ENCODE peak calls at places on chromosome 18, in five cellular contexts. I is tibial nerve, X is upper lobe of left lung, T is GM12878, N is A549. R is an unnamed sample.

GRCh38 chr18:37567061-37567993 is 1.7 kb upstream of the CELF4 start:
- DNase-seq in I (no peak), N (no peak), T (no peak), X (no peak), R (peak; percentile 51)

GRCh38 chr18:53385889-53386288 is 838.6 kb downstream of the MBD2 start:
- DNase-seq in I (no peak), T (no peak), X (no peak), N (no peak), R (no peak)

GRCh38 chr18:36158261-36158867 is 28.7 kb downstream of the ELP2 start:
- DNase-seq in T (no peak), N (no peak), I (no peak), X (no peak), R (no peak)

GRCh38 chr18:33114749-33115148 is 325.8 kb downstream of the CCDC178 start:
- DNase-seq in I (no peak), T (no peak), X (no peak), N (no peak), R (no peak)

GRCh38 chr18:41593276-41593675 is 361.8 kb upstream of the PIK3C3 start:
- DNase-seq in X (no peak), N (no peak), T (no peak), I (no peak), R (no peak)

GRCh38 chr18:77132369-77133050 is at the start of gene MBP:
- DNase-seq in T (no peak), I (no peak), X (peak; percentile 93), N (peak; percentile 45), R (peak; percentile 82)

GRCh38 chr18:73563345-73563744 is 584.3 kb downstream of the FBXO15 start:
- DNase-seq in T (no peak), X (no peak), N (no peak), I (no peak), R (no peak)

GRCh38 chr18:25299899-25300298 is 52.1 kb downstream of the ZNF521 start:
- DNase-seq in X (no peak), I (no peak), T (no peak), N (no peak), R (no peak)

GRCh38 chr18:25164837-25165791 is 186.9 kb downstream of the ZNF521 start:
- DNase-seq in N (no peak), T (no peak), I (no peak), X (peak; percentile 20), R (no peak)

GRCh38 chr18:13481331-13481730 is 245.0 kb downstream of the FAM210A start:
- DNase-seq in I (no peak), N (no peak), T (no peak), X (no peak), R (no peak)

GRCh38 chr18:53947092-53947640 is 277.3 kb downstream of the MBD2 start:
- DNase-seq in X (no peak), I (no peak), N (no peak), T (no peak), R (no peak)

GRCh38 chr18:11783716-11784331 is 67.4 kb upstream of the CHMP1B start:
- DNase-seq in T (no peak), N (no peak), X (no peak), I (no peak), R (no peak)

GRCh38 chr18:33440011-33440383 is 524 bp downstream of the CCDC178 start:
- DNase-seq in X (no peak), T (no peak), N (peak; percentile 48), I (no peak), R (peak; percentile 66)

GRCh38 chr18:1708006-1708405 is 803.3 kb downstream of the ADCYAP1 start:
- DNase-seq in I (no peak), T (no peak), X (no peak), N (no peak), R (no peak)

GRCh38 chr18:80034852-80035406 is 695 bp downstream of the RBFA start:
- DNase-seq in T (no peak), I (no peak), X (no peak), N (no peak), R (no peak)

GRCh38 chr18:7898181-7898580 is 331.1 kb downstream of the PTPRM start:
- DNase-seq in T (no peak), X (no peak), I (no peak), N (no peak), R (no peak)

GRCh38 chr18:79943608-79944125 is 7.8 kb downstream of the SLC66A2 start:
- DNase-seq in I (no peak), N (no peak), X (no peak), T (no peak), R (peak; percentile 55)

GRCh38 chr18:12015697-12016062 is 34.4 kb downstream of the IMPA2 start:
- DNase-seq in N (no peak), X (peak; percentile 88), I (no peak), T (no peak), R (peak; percentile 90)

GRCh38 chr18:72652990-72653593 is 109.0 kb upstream of the CBLN2 start:
- DNase-seq in N (peak; percentile 43), I (no peak), X (peak; percentile 29), T (no peak), R (no peak)

GRCh38 chr18:53134711-53135110 is 794.7 kb downstream of the DCC start:
- DNase-seq in X (no peak), T (no peak), I (no peak), N (no peak), R (no peak)

GRCh38 chr18:54696616-54697293 is 105.7 kb downstream of the DYNAP start:
- DNase-seq in N (no peak), X (no peak), T (no peak), I (no peak), R (no peak)

GRCh38 chr18:55265916-55266488 is 306.7 kb upstream of the CCDC68 start:
- DNase-seq in I (no peak), X (no peak), N (no peak), T (peak; percentile 59), R (no peak)

GRCh38 chr18:76450912-76451421 is 44.1 kb downstream of the ZNF516 start:
- DNase-seq in T (peak; percentile 37), X (peak; percentile 51), I (no peak), N (no peak), R (peak; percentile 79)

GRCh38 chr18:37385846-37386435 is 179.7 kb downstream of the CELF4 start:
- DNase-seq in I (no peak), N (peak; percentile 27), T (no peak), X (no peak), R (no peak)

GRCh38 chr18:24443870-24444269 is 16.6 kb upstream of the HRH4 start:
- DNase-seq in T (no peak), X (no peak), N (no peak), I (no peak), R (no peak)

GRCh38 chr18:7395566-7395965 is 164.7 kb downstream of the LRRC30 start:
- DNase-seq in X (no peak), T (no peak), N (no peak), I (no peak), R (no peak)

GRCh38 chr18:25230658-25231326 is 121.2 kb downstream of the ZNF521 start:
- DNase-seq in X (peak; percentile 75), I (peak; percentile 65), N (peak; percentile 0), T (no peak), R (peak; percentile 93)

GRCh38 chr18:45255142-45255890 is 360.0 kb upstream of the SLC14A2 start:
- DNase-seq in X (no peak), T (no peak), I (no peak), N (no peak), R (peak; percentile 78)

GRCh38 chr18:21820035-21820810 is 79.6 kb downstream of the MIB1 start:
- DNase-seq in T (no peak), I (no peak), X (no peak), N (peak; percentile 32), R (no peak)

GRCh38 chr18:48134609-48135008 is 204.2 kb upstream of the SMAD2 start:
- DNase-seq in I (no peak), T (no peak), N (no peak), X (no peak), R (no peak)
- H3K4me1 ChIP-seq in I (peaks cover 9% of the 10 kb centered on the region), T (no peaks in the 10 kb centered on the region), N (peaks cover 11% of the 10 kb centered on the region), X (peaks cover 40% of the 10 kb centered on the region), R (peaks cover 21% of the 10 kb centered on the region)

DNA sequence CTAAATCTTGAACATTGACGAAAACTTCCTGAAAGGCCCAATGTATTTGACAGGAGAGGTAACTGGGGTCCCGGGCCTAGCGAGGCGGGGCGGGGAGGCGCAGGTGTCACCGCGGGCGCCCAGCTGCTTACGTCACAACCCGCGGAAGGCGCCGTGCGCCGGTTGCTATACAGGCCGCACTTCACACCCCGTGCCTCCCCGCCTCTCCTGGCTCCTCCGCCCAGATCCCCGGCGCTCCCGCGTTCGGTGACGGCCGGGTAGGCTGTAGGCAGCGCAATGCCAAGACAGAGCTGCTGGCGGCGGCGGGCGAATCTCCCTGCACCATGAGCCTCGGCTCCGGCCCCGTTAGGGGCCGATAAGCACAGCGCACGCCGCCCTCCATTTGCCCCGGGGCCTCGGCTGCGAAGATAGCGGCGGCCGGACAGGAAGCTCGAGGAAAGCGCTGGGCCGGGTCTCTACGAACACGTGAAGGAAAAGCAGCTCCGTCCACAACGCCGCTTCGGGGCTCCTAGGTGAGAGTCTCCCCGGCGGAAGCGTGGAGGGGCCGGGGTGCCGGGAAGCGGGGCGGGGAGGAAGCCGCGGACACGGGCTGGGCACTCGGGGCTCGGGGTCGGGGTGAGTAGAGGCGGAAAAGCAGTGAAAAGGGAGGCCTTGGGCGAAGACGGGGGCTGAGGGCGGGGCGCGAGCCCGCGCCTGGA is at the start of gene RNF138:
- DNase-seq in N (peak; percentile 90), I (peak; percentile 76), T (peak; percentile 42), X (peak; percentile 94), R (peak; percentile 95)
- TF ChIP-seq EP300 in N (no peak), I (peak; percentile 91), T (no peak), X (no peak), R (no peak)

GRCh38 chr18:23437357-23438045 is 15.6 kb upstream of the RIOK3 start:
- DNase-seq in N (peak; percentile 54), I (peak; percentile 75), X (peak; percentile 91), T (no peak), R (peak; percentile 90)
- TF ChIP-seq POLR2A in N (peak; percentile 57), I (no peak), X (no peak), T (peak; percentile 80), R (no peak)

GRCh38 chr18:59202258-59202820 is 17.6 kb upstream of the GRP start:
- DNase-seq in N (no peak), T (no peak), I (no peak), X (no peak), R (no peak)
- H3K4me1 ChIP-seq in N (no peaks in the 10 kb centered on the region), T (no peaks in the 10 kb centered on the region), I (no peaks in the 10 kb centered on the region), X (no peaks in the 10 kb centered on the region), R (no peaks in the 10 kb centered on the region)

GRCh38 chr18:26568926-26569700 is 20.8 kb upstream of the KCTD1 start:
- DNase-seq in I (no peak), N (no peak), X (no peak), T (no peak), R (no peak)
- TF ChIP-seq EP300 in I (no peak), N (no peak), X (no peak), T (no peak), R (no peak)

DNA sequence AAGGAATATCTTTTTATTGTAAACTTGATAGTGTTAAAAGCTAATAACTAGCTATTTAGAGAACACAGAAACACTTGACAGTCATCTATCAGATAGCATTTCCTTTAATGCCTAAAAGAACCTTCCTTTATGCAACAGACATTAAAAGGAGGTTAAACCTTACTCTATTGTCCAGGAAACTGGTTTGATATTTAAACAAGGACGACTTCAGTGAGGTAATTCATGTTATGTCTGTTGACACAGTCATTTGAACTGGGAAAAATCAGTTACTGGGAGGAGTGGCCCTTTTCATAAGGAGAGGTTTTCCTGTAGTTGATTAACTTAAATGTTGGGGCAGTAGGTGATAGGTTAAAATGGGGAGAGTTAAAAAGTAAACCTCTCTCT is 6.7 kb downstream of the TGIF1 start:
- DNase-seq in T (no peak), I (no peak), X (no peak), N (peak; percentile 83), R (no peak)
- TF ChIP-seq POLR2A in T (no peak), I (no peak), X (no peak), N (no peak), R (no peak)